ENCODE peak calls at places on chromosomes 16 and 17, in five cellular contexts. J, U, R, P and C are unnamed samples. For H3K4me1, the result is how much of the 10 kb centered on the place peaks cover.

GRCh38 chr16:72910371-72910770 is 137.6 kb downstream of the ZFHX3 start:
- DNase-seq in U (no peak), J (no peak), R (no peak), P (no peak), C (no peak)

GRCh38 chr17:3475812-3476686 is at the start of gene ASPA:
- DNase-seq in P (no peak), J (no peak), R (no peak), U (no peak), C (no peak)

GRCh38 chr16:2912330-2913199 is 834 bp downstream of the FLYWCH1 start:
- DNase-seq in J (peak), R (peak), U (peak), P (peak), C (no peak)

GRCh38 chr16:51287231-51287630 is 136.2 kb upstream of the SALL1 start:
- DNase-seq in P (no peak), J (no peak), R (no peak), U (no peak), C (no peak)

GRCh38 chr16:74726056-74726455 is 25.4 kb upstream of the MLKL start:
- DNase-seq in U (no peak), J (no peak), P (no peak), R (no peak), C (no peak)

GRCh38 chr17:59436900-59437299 is 105.4 kb downstream of the YPEL2 start:
- DNase-seq in R (no peak), P (no peak), J (no peak), U (no peak), C (no peak)

GRCh38 chr16:13158427-13158826 is 257.0 kb downstream of the SHISA9 start:
- DNase-seq in U (no peak), J (no peak), P (no peak), R (no peak), C (no peak)

GRCh38 chr17:32931686-32932085 is 3.7 kb downstream of the TMEM98 start:
- DNase-seq in P (no peak), U (no peak), J (no peak), R (no peak), C (no peak)

GRCh38 chr17:32623196-32623595 is 136.4 kb downstream of the CDK5R1 start:
- DNase-seq in U (no peak), P (no peak), J (no peak), R (no peak), C (no peak)

GRCh38 chr17:79562806-79563141 is 48.1 kb downstream of the RBFOX3 start:
- DNase-seq in U (no peak), P (no peak), R (no peak), J (no peak), C (no peak)

GRCh38 chr17:55356440-55357328 is 65.0 kb downstream of the MMD start:
- DNase-seq in J (peak), P (peak), U (peak), R (peak), C (peak)

GRCh38 chr17:83119987-83120864 is 40.8 kb downstream of the METRNL start:
- DNase-seq in U (no peak), J (no peak), P (no peak), R (no peak), C (no peak)

GRCh38 chr16:24993722-24994686 is 21.2 kb downstream of the ARHGAP17 start:
- DNase-seq in R (no peak), U (no peak), P (peak), J (no peak), C (no peak)

GRCh38 chr16:57284206-57284951 is at the start of gene PLLP:
- DNase-seq in P (peak), R (peak), J (no peak), U (peak), C (no peak)

GRCh38 chr16:1474796-1475551 is at the start of gene CLCN7:
- DNase-seq in J (peak), R (peak), P (peak), U (peak), C (peak)

GRCh38 chr17:10013360-10014112 is 108.5 kb upstream of the RCVRN start:
- DNase-seq in R (no peak), J (no peak), U (no peak), P (no peak), C (no peak)

GRCh38 chr17:27651411-27652345 is 20.7 kb downstream of the LGALS9 start:
- DNase-seq in R (peak), J (peak), P (no peak), U (peak), C (peak)

GRCh38 chr17:56982312-56982711 is 4.4 kb downstream of the SCPEP1 start:
- DNase-seq in J (no peak), P (no peak), U (no peak), R (no peak), C (peak)

GRCh38 chr17:7445011-7445927 is at the start of gene CHRNB1:
- DNase-seq in J (peak), U (peak), P (peak), R (peak), C (no peak)

GRCh38 chr17:35731239-35731931 is at the start of gene RASL10B:
- DNase-seq in U (no peak), J (peak), P (no peak), R (peak), C (peak)

GRCh38 chr17:64110436-64111152 is 19.4 kb downstream of the ERN1 start:
- DNase-seq in R (no peak), J (no peak), U (peak), P (no peak), C (no peak)

GRCh38 chr16:30370444-30371247 is at the start of gene TBC1D10B:
- DNase-seq in R (peak), U (peak), P (peak), J (peak), C (peak)
- TF ChIP-seq CTCF in R (no peak), U (peak), P (no peak), J (peak), C (peak)

DNA sequence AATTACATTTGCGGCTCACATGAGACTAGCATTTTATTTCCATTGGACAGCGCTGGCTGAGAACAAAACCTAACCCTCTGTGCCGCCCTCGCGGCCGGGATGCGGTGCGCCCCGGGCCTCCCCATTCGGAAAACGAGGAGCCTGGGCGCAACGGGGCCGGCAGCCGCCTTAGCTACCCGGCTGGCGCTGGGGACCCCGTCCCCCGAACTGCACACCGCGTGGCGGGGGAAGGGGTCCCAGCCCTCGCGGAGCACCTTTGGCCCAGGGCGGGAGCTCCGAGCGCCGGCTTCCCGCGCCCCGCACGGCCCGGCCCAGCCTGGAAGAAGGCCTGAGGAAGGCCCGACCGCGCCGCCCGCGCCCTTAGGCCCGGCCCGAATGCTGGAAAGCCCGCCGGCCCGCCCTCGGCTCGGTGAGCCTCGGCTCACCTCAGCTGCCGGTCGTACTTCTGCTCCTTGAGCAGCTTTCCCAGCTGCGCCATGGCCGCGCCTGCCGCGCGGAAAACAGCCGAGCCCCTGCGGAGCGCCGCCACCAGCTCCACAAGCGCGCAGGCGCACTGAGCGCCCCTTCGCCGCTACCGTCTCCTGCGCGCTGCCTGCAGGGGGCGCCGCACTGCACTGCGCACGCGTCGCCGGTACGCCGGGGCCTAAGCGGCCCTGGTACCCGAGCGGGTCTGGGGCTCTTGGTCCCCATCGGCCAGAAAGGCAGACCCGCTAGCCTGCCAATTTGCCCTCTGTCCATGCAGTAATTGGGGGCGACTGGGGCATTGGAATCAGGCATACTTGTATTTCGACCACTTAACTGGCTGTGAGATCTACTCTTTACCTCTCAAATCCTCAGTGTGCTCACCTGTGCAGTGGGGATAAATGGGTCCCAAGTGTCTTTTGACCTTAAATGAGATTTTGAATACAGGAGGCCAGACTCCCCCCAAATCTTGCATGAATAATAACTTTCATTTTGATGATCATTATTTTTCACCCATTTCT is at the start of gene NAE1:
- DNase-seq in P (peak), U (peak), J (peak), R (peak), C (peak)
- TF ChIP-seq POLR2A in P (peak), U (peak), J (peak), R (no peak), C (peak)

DNA sequence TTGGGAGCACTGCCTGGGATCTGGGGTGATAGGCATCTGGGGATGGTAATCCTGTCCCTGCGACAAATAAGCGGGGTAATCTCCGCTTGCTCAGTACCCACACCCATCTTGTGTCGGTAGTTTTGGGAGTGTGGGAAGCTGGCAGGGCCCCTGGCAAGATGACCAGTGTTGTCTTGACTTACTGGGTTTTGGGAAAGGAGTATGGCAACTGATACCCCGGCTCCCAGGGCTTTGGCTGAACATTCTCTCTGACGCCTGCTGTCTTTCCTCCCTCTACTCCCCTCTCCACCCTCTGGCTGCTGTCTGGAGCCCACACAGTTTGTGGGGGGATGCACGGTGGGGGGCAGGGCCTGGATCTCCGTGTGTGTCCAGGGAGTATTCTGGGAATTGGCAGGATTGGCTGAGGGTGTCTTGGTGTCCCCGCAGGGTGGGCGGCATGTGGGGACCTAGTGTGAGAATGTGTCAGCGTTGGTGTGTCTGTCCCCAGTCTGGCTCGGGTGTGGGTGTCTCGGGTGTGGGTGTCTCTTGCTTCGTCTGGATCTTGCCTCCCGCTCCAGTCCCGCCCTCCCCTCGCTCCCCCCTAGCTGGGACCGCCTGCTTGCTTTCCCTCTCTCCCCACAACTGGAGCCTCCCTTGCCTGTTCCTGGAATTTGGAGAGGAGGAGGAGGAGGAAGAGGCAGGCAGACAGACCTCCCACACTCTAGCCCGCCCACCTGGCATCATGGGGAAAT is 12.0 kb downstream of the RARA start:
- DNase-seq in J (peak), U (no peak), P (no peak), R (no peak), C (peak)
- H3K4me1 ChIP-seq in J (half or more), U (under half), P (half or more), R (half or more), C (half or more)

GRCh38 chr16:69165584-69165983 is 21.4 kb upstream of the SNTB2 start:
- DNase-seq in R (no peak), U (no peak), J (no peak), P (no peak), C (no peak)
- TF ChIP-seq CTCF in R (no peak), U (no peak), J (no peak), P (no peak), C (no peak)